ENCODE peak calls at places on chromosomes 11 and 22, in four cellular contexts. K is upper lobe of right lung, G is left ventricle myocardium inferior, S is IMR-90. Q is an unnamed sample.
A peak's percentile ranks its signal among the peaks of the same experiment; 100 is the strongest.

GRCh38 chr22:22210375-22210774 is 34.2 kb upstream of the VPREB1 start:
- DNase-seq in K (no peak), G (no peak), S (peak; percentile 85), Q (no peak)

GRCh38 chr11:2481253-2481652 is 36.4 kb downstream of the KCNQ1 start:
- DNase-seq in K (peak; percentile 56), G (no peak), S (no peak), Q (no peak)

GRCh38 chr22:30181459-30182353 is 64.9 kb downstream of the LIF start:
- DNase-seq in K (no peak), G (no peak), S (no peak), Q (no peak)

GRCh38 chr22:29048822-29049654 is 12.6 kb downstream of the C22orf31 start:
- DNase-seq in K (no peak), G (no peak), S (no peak), Q (no peak)

GRCh38 chr11:72036687-72037086 is 38.0 kb downstream of the IL18BP start:
- DNase-seq in K (no peak), G (no peak), S (no peak), Q (no peak)

GRCh38 chr11:19110290-19110689 is 6.7 kb upstream of the ZDHHC13 start:
- DNase-seq in K (no peak), G (peak; percentile 54), S (no peak), Q (no peak)

GRCh38 chr22:30362632-30363281 is 6.0 kb downstream of the CCDC157 start:
- DNase-seq in K (no peak), G (no peak), S (no peak), Q (no peak)

GRCh38 chr11:83150450-83150849 is 6.5 kb upstream of the PCF11 start:
- DNase-seq in K (no peak), G (no peak), S (no peak), Q (no peak)

GRCh38 chr11:100930185-100930778 is 199.3 kb downstream of the PGR start:
- DNase-seq in K (no peak), G (no peak), S (peak; percentile 81), Q (no peak)

GRCh38 chr22:31614781-31615480 is 47.1 kb downstream of the PISD start:
- DNase-seq in K (no peak), G (no peak), S (no peak), Q (no peak)

GRCh38 chr11:72779495-72780128 is 14.2 kb downstream of the STARD10 start:
- DNase-seq in K (no peak), G (no peak), S (no peak), Q (no peak)

GRCh38 chr11:100821198-100821597 is 134.1 kb downstream of the ARHGAP42 start:
- DNase-seq in K (no peak), G (no peak), S (no peak), Q (no peak)

GRCh38 chr11:60952742-60953170 is 780 bp upstream of the SLC15A3 start:
- DNase-seq in K (no peak), G (no peak), S (no peak), Q (no peak)

GRCh38 chr11:126159719-126160344 is 51.6 kb downstream of the RPUSD4 start:
- DNase-seq in K (no peak), G (no peak), S (no peak), Q (peak; percentile 49)

GRCh38 chr22:37126882-37127281 is 17.4 kb upstream of the TMPRSS6 start:
- DNase-seq in K (no peak), G (no peak), S (no peak), Q (no peak)
- TF ChIP-seq CTCF in K (peak; percentile 20), G (no peak), S (peak; percentile 16), Q (no peak)

GRCh38 chr11:119483881-119484371 is 61.0 kb upstream of the THY1 start:
- DNase-seq in K (no peak), G (no peak), S (no peak), Q (no peak)

GRCh38 chr11:119486691-119487259 is 63.8 kb upstream of the THY1 start:
- DNase-seq in K (no peak), G (no peak), S (no peak), Q (no peak)

GRCh38 chr11:119486016-119486415 is 63.0 kb upstream of the THY1 start:
- DNase-seq in K (no peak), G (no peak), S (no peak), Q (no peak)

GRCh38 chr11:119483341-119483880 is 60.4 kb upstream of the THY1 start:
- DNase-seq in K (no peak), G (no peak), S (no peak), Q (peak; percentile 62)

GRCh38 chr11:119484741-119485605 is 62.0 kb upstream of the THY1 start:
- DNase-seq in K (no peak), G (no peak), S (no peak), Q (peak; percentile 59)
- TF ChIP-seq CTCF in K (no peak), G (no peak), S (peak; percentile 7), Q (no peak)

GRCh38 chr11:70811483-70811882 is 413.2 kb downstream of the CTTN start:
- DNase-seq in K (no peak), G (no peak), S (no peak), Q (no peak)
- TF ChIP-seq CTCF in K (no peak), G (no peak), S (no peak), Q (no peak)

GRCh38 chr22:37196539-37197450 is 8.7 kb upstream of the C1QTNF6 start:
- DNase-seq in K (peak; percentile 89), G (peak; percentile 90), S (peak; percentile 79), Q (peak; percentile 87)
- TF ChIP-seq CTCF in K (peak; percentile 20), G (peak; percentile 54), S (peak; percentile 5), Q (no peak)

GRCh38 chr11:33742249-33742851 is 6.1 kb upstream of the CD59 start:
- DNase-seq in K (no peak), G (no peak), S (no peak), Q (no peak)
- TF ChIP-seq CTCF in K (peak; percentile 69), G (peak; percentile 75), S (peak; percentile 54), Q (peak; percentile 50)

GRCh38 chr11:78419327-78419726 is 1.7 kb upstream of the GAB2 start:
- DNase-seq in K (no peak), G (peak; percentile 29), S (peak; percentile 99), Q (no peak)

GRCh38 chr11:78418584-78419211 is 1.1 kb upstream of the GAB2 start:
- DNase-seq in K (no peak), G (no peak), S (peak; percentile 27), Q (no peak)

GRCh38 chr11:78417175-78417887 is at the start of gene GAB2:
- DNase-seq in K (no peak), G (no peak), S (no peak), Q (peak; percentile 92)

GRCh38 chr11:78416285-78417174 is 1.1 kb downstream of the GAB2 start:
- DNase-seq in K (peak; percentile 93), G (peak; percentile 85), S (peak; percentile 87), Q (peak; percentile 95)

DNA sequence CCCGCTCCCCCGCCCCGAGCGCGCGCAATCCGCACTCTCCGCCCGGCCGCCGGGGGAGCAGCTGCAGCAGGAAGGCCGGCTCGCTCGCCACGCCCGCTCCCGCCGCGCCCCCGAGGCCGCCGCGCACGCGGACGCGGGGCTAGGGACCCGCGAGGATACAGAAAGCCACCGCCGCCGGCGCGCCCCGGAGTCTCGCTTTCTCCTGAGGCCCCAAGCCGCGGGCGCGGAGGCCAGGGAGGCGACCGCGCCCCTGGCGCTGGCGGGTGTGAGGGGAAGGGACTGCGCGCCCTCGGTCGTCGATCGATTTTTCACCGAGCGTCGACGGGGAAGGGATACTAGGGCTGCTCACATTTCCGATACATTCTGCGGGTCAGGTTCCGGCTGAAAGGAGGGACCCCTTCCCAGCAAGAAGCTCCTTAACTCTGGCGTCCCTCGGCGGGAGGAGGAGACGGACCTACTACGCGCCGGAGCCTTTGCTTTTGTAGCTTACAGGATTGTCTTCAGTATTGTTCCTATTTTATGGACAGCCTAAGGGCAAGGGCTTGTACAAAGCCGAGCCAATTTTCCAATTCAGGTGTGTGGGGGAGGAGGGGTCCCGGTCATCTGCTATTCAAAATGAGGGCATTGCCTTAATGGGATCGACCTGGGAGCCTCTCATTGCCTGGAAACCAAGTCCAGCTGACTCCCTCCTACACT is 416 bp upstream of the GAB2 start:
- DNase-seq in K (peak; percentile 93), G (peak; percentile 87), S (peak; percentile 69), Q (peak; percentile 96)
- TF ChIP-seq CTCF in K (peak; percentile 14), G (peak; percentile 52), S (peak; percentile 29), Q (no peak)